ENCODE peak calls at places on chromosomes 11 and 22, in eight cellular contexts. E, Q, M, X, S, N, U and R are unnamed samples.

GRCh38 chr22:36541831-36542391 is 12.9 kb upstream of the EIF3D start:
- DNase-seq in E (peak), Q (no peak), M (no peak), X (peak), S (no peak), N (no peak), U (peak), R (no peak)

GRCh38 chr11:130054966-130055365 is 14.7 kb upstream of the APLP2 start:
- DNase-seq in E (no peak), Q (no peak), M (no peak), X (no peak), S (no peak), N (no peak), U (no peak), R (no peak)

GRCh38 chr22:24772493-24773220 is 1.9 kb downstream of the PIWIL3 start:
- DNase-seq in E (no peak), Q (no peak), M (no peak), X (peak), S (peak), N (no peak), U (peak), R (no peak)

GRCh38 chr22:22935546-22936157 is 48.0 kb downstream of the IGLL5 start:
- DNase-seq in E (peak), Q (no peak), M (peak), X (no peak), S (no peak), N (no peak), U (no peak), R (peak)

GRCh38 chr11:60860943-60861342 is 5.2 kb upstream of the PTGDR2 start:
- DNase-seq in E (no peak), Q (no peak), M (no peak), X (no peak), S (no peak), N (no peak), U (no peak), R (no peak)

GRCh38 chr11:6604081-6604626 is 580 bp downstream of the ILK start:
- DNase-seq in E (peak), Q (no peak), M (peak), X (peak), S (no peak), N (peak), U (peak), R (peak)

GRCh38 chr22:24989541-24989951 is 37.0 kb downstream of the KIAA1671 start:
- DNase-seq in E (no peak), Q (no peak), M (no peak), X (no peak), S (no peak), N (no peak), U (no peak), R (no peak)

GRCh38 chr11:61890536-61891330 is 612 bp downstream of the FADS3 start:
- DNase-seq in E (peak), Q (no peak), M (no peak), X (peak), S (no peak), N (peak), U (peak), R (peak)

GRCh38 chr11:120689591-120689990 is 178.0 kb downstream of the GRIK4 start:
- DNase-seq in E (no peak), Q (no peak), M (no peak), X (peak), S (no peak), N (no peak), U (no peak), R (no peak)

GRCh38 chr11:121467965-121468364 is 15.2 kb upstream of the SORL1-AS1 start:
- DNase-seq in E (peak), Q (no peak), M (peak), X (peak), S (no peak), N (no peak), U (no peak), R (peak)

GRCh38 chr11:104036603-104037394 is at the start of gene DDI1:
- DNase-seq in E (no peak), Q (no peak), M (no peak), X (no peak), S (no peak), N (no peak), U (no peak), R (no peak)

GRCh38 chr22:37906364-37907008 is 389 bp downstream of the MICALL1 start:
- DNase-seq in E (peak), Q (no peak), M (peak), X (no peak), S (no peak), N (no peak), U (no peak), R (peak)